ENCODE peak calls at places on chromosome 4, in six cellular contexts. B is ascending aorta; Y is ovary; X is H9; U is spleen; A is CD8-positive, alpha-beta T cell. G is an unnamed sample.

GRCh38 chr4:20333141-20333690 is 81.5 kb downstream of the SLIT2 start:
- DNase-seq in X (no peak), U (no peak), A (no peak), Y (no peak), B (no peak), G (no peak)

GRCh38 chr4:47383829-47384427 is 79.6 kb downstream of the COMMD8 start:
- DNase-seq in B (no peak), X (no peak), Y (no peak), A (no peak), U (no peak), G (no peak)

GRCh38 chr4:179040259-179040658 is 1598.0 kb upstream of the AGA start:
- DNase-seq in X (no peak), Y (no peak), U (no peak), A (no peak), B (no peak), G (no peak)

GRCh38 chr4:10164877-10165283 is 48.3 kb upstream of the WDR1 start:
- DNase-seq in X (peak; percentile 47), U (no peak), B (no peak), Y (no peak), A (no peak), G (no peak)

GRCh38 chr4:185591679-185592141 is 56.4 kb upstream of the PDLIM3 start:
- DNase-seq in Y (peak; percentile 48), X (no peak), U (no peak), A (no peak), B (no peak), G (peak; percentile 74)

GRCh38 chr4:114027596-114027995 is 48.1 kb upstream of the ARSJ start:
- DNase-seq in B (no peak), U (no peak), A (no peak), Y (no peak), X (no peak), G (no peak)

GRCh38 chr4:96354036-96354712 is 514.3 kb downstream of the PDHA2 start:
- DNase-seq in B (no peak), X (no peak), Y (no peak), U (no peak), A (no peak), G (no peak)

GRCh38 chr4:128810331-128810870 is 901 bp downstream of the JADE1 start:
- DNase-seq in Y (peak; percentile 21), U (peak; percentile 82), A (peak; percentile 57), X (no peak), B (no peak), G (peak; percentile 46)

GRCh38 chr4:45350438-45350837 is 624.1 kb upstream of the GNPDA2 start:
- DNase-seq in A (no peak), Y (no peak), X (no peak), B (no peak), U (no peak), G (no peak)

GRCh38 chr4:88522702-88523324 is 763 bp downstream of the PYURF start:
- DNase-seq in A (no peak), X (no peak), Y (peak; percentile 19), U (peak; percentile 82), B (no peak), G (peak; percentile 47)

GRCh38 chr4:47746122-47746521 is 91.7 kb downstream of the CORIN start:
- DNase-seq in Y (no peak), B (no peak), U (no peak), A (no peak), X (no peak), G (no peak)

GRCh38 chr4:61210186-61210939 is 10.2 kb downstream of the ADGRL3 start:
- DNase-seq in A (no peak), U (no peak), X (no peak), Y (no peak), B (no peak), G (no peak)

GRCh38 chr4:174847801-174848427 is 18.9 kb upstream of the GLRA3 start:
- DNase-seq in X (no peak), U (no peak), Y (no peak), B (no peak), A (no peak), G (no peak)

GRCh38 chr4:37946503-37947179 is 13.6 kb upstream of the PTTG2 start:
- DNase-seq in U (peak; percentile 80), Y (no peak), B (no peak), A (no peak), X (no peak), G (peak; percentile 26)

GRCh38 chr4:16827762-16828724 is 70.4 kb downstream of the LDB2 start:
- DNase-seq in U (no peak), Y (peak; percentile 14), A (no peak), X (no peak), B (no peak), G (no peak)

GRCh38 chr4:1870328-1870577 is 940 bp upstream of the NSD2 start:
- DNase-seq in A (peak; percentile 89), Y (peak; percentile 66), X (peak; percentile 93), U (peak; percentile 98), B (peak; percentile 42), G (peak; percentile 85)

GRCh38 chr4:140094701-140095420 is 59.1 kb downstream of the MAML3 start:
- DNase-seq in X (peak; percentile 78), A (peak; percentile 61), U (peak; percentile 91), B (peak; percentile 64), Y (no peak), G (peak; percentile 87)
- H3K4me1 ChIP-seq in X (peaks cover 22% of the 10 kb centered on the region), A (peaks cover 47% of the 10 kb centered on the region), U (peaks cover 66% of the 10 kb centered on the region), B (peaks cover 38% of the 10 kb centered on the region), Y (peaks cover 20% of the 10 kb centered on the region), G (peaks cover 96% of the 10 kb centered on the region)

DNA sequence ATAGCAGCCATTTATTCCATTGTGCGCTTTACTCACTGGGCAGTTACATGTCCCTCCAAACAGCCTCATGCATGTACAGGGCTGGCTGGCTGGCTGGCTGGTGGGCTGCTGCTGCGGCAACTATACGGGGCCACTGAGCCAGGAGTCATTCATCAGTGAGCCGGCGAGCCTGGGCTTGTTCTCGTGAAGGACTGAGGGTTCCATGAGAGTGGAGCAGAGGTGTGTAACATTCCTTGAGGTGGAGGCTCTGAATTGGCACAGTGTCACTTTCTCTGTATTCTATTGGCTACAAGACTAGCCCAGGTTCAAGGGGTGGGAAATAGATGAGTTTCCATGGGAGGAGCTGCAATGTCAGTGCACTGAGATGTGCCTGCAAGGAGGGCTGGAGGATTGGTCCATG is 89.1 kb downstream of the ARHGAP10 start:
- DNase-seq in A (no peak), Y (no peak), U (no peak), B (no peak), X (no peak), G (no peak)
- H3K4me1 ChIP-seq in A (peaks cover 2% of the 10 kb centered on the region), Y (peaks cover 24% of the 10 kb centered on the region), U (no peaks in the 10 kb centered on the region), B (peaks cover 57% of the 10 kb centered on the region), X (no peaks in the 10 kb centered on the region), G (peaks cover 49% of the 10 kb centered on the region)

GRCh38 chr4:5125326-5125725 is 74.0 kb downstream of the STK32B start:
- DNase-seq in A (no peak), X (no peak), B (no peak), Y (no peak), U (no peak), G (no peak)

GRCh38 chr4:5122114-5122513 is 70.8 kb downstream of the STK32B start:
- DNase-seq in X (no peak), U (no peak), A (no peak), Y (no peak), B (no peak), G (no peak)

GRCh38 chr4:5126857-5127256 is 75.6 kb downstream of the STK32B start:
- DNase-seq in A (no peak), Y (no peak), X (no peak), U (no peak), B (no peak), G (no peak)

GRCh38 chr4:5127556-5127955 is 76.3 kb downstream of the STK32B start:
- DNase-seq in A (no peak), Y (no peak), B (no peak), X (no peak), U (no peak), G (no peak)

GRCh38 chr4:5124876-5125275 is 73.6 kb downstream of the STK32B start:
- DNase-seq in Y (no peak), U (no peak), A (no peak), X (no peak), B (no peak), G (no peak)
- H3K4me1 ChIP-seq in Y (no peaks in the 10 kb centered on the region), U (no peaks in the 10 kb centered on the region), A (no peaks in the 10 kb centered on the region), X (peaks cover 2% of the 10 kb centered on the region), B (no peaks in the 10 kb centered on the region), G (no peaks in the 10 kb centered on the region)

GRCh38 chr4:140730108-140730507 is 26.1 kb downstream of the TBC1D9 start:
- DNase-seq in B (no peak), U (no peak), Y (no peak), A (no peak), X (no peak), G (no peak)

GRCh38 chr4:140725556-140725955 is 30.6 kb downstream of the TBC1D9 start:
- DNase-seq in U (no peak), A (no peak), Y (no peak), B (no peak), X (no peak), G (no peak)

GRCh38 chr4:140724780-140725179 is 31.4 kb downstream of the TBC1D9 start:
- DNase-seq in U (no peak), X (no peak), Y (no peak), A (no peak), B (no peak), G (no peak)

GRCh38 chr4:140732780-140733179 is 23.4 kb downstream of the TBC1D9 start:
- DNase-seq in Y (no peak), B (no peak), X (no peak), A (no peak), U (no peak), G (no peak)

DNA sequence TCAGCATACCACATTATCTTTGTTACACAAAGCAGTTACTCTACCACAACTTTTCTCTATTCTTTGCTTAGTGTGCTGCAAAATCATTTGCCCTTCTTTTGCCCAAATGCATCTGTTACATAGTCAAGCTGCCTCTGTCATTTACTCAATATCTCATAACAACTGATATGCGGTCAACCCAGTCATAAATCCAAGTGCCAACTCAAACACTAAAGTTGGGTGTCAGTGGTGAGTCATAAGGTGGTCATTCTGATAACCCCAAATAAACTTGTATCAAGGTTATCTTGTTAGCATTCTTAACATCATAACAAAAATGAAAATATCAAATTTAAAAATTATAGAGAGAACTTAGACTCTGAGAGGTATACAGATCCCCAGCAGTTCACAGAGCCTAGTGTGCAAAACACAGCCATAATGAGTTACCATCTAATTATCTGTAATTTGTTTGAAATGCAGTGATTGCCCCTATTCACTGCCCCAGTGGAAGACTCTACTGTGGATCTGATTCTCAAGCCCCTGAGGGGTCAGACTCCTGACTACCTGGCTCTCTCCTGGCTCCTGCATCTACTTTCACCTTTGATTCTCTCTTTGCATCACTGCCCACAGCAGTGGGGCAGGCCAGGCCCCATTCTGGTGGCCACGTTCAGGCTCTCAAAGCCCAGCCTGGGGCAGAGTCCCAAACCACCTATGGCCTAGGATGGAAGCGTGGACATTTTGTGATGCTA is 29.2 kb downstream of the TBC1D9 start:
- DNase-seq in A (no peak), X (no peak), Y (no peak), B (no peak), U (no peak), G (no peak)
- H3K4me1 ChIP-seq in A (no peaks in the 10 kb centered on the region), X (no peaks in the 10 kb centered on the region), Y (peaks cover 9% of the 10 kb centered on the region), B (peaks cover 5% of the 10 kb centered on the region), U (peaks cover 20% of the 10 kb centered on the region), G (peaks cover 5% of the 10 kb centered on the region)

GRCh38 chr4:2934813-2935761 is 28.1 kb downstream of the NOP14 start:
- DNase-seq in X (peak; percentile 92), A (peak; percentile 99), Y (peak; percentile 96), U (peak; percentile 98), B (peak; percentile 72), G (peak; percentile 97)

GRCh38 chr4:2934077-2934812 is 29.0 kb downstream of the NOP14 start:
- DNase-seq in A (peak; percentile 65), B (no peak), U (peak; percentile 92), Y (peak; percentile 62), X (no peak), G (peak; percentile 68)

GRCh38 chr4:2932561-2932950 is 30.6 kb downstream of the NOP14 start:
- DNase-seq in B (no peak), X (peak; percentile 24), Y (no peak), A (no peak), U (peak; percentile 82), G (peak; percentile 10)

GRCh38 chr4:2932951-2933565 is 30.1 kb downstream of the NOP14 start:
- DNase-seq in U (no peak), X (no peak), A (no peak), Y (no peak), B (no peak), G (peak; percentile 21)

GRCh38 chr4:2933566-2934076 is 29.6 kb downstream of the NOP14 start:
- DNase-seq in B (no peak), Y (no peak), U (no peak), A (no peak), X (no peak), G (no peak)
- H3K4me1 ChIP-seq in B (peaks cover 21% of the 10 kb centered on the region), Y (peaks cover 8% of the 10 kb centered on the region), U (peaks cover 50% of the 10 kb centered on the region), A (peaks cover 55% of the 10 kb centered on the region), X (no peaks in the 10 kb centered on the region), G (peaks cover 16% of the 10 kb centered on the region)

G was measured in adrenal gland.